ENCODE peak calls at places on chromosomes 12 and 14, in eight cellular contexts. C, A, T, Y, L, U, D and S are unnamed samples.

GRCh38 chr14:30355431-30355913 is 203.5 kb upstream of the G2E3 start:
- DNase-seq in D (no peak), A (no peak), C (peak), T (no peak), L (no peak), U (no peak), Y (no peak), S (no peak)

GRCh38 chr12:26274441-26275312 is 79.3 kb downstream of the SSPN start:
- DNase-seq in T (no peak), U (peak), C (peak), D (peak), Y (peak), L (peak), A (peak), S (no peak)

GRCh38 chr12:103244596-103244995 is 251.2 kb downstream of the C12orf42 start:
- DNase-seq in U (no peak), D (no peak), T (no peak), A (no peak), C (no peak), Y (no peak), L (no peak), S (no peak)

GRCh38 chr12:54258286-54258685 is 21.6 kb downstream of the CBX5 start:
- DNase-seq in Y (no peak), A (no peak), T (no peak), D (no peak), U (peak), L (peak), C (no peak), S (peak)

GRCh38 chr12:94174576-94174975 is 26.2 kb downstream of the PLXNC1 start:
- DNase-seq in U (no peak), A (no peak), D (no peak), C (peak), Y (no peak), L (no peak), T (no peak), S (no peak)

GRCh38 chr12:12474931-12475485 is 87.7 kb downstream of the DUSP16 start:
- DNase-seq in T (no peak), C (peak), U (no peak), Y (no peak), A (no peak), D (no peak), L (peak), S (no peak)

GRCh38 chr12:49891476-49891875 is 12.2 kb downstream of the FAIM2 start:
- DNase-seq in Y (no peak), A (no peak), L (no peak), D (no peak), U (no peak), T (no peak), C (no peak), S (no peak)

GRCh38 chr12:26748741-26749431 is 84.1 kb downstream of the ITPR2 start:
- DNase-seq in L (peak), U (peak), D (no peak), C (peak), T (no peak), A (peak), Y (peak), S (no peak)

GRCh38 chr14:63840981-63841380 is 11.8 kb upstream of the SYNE2 start:
- DNase-seq in T (no peak), C (no peak), A (no peak), D (no peak), L (no peak), Y (no peak), U (no peak), S (no peak)

GRCh38 chr14:71474866-71475265 is 457.4 kb upstream of the RGS6 start:
- DNase-seq in Y (no peak), A (no peak), U (no peak), C (no peak), T (no peak), L (no peak), D (no peak), S (peak)

GRCh38 chr12:105462841-105463240 is 132.3 kb downstream of the C12orf75 start:
- DNase-seq in U (no peak), Y (no peak), C (no peak), D (no peak), A (peak), L (peak), T (no peak), S (no peak)

GRCh38 chr12:70082997-70083676 is 160.1 kb upstream of the CNOT2 start:
- DNase-seq in C (no peak), L (no peak), D (no peak), A (no peak), Y (no peak), T (no peak), U (no peak), S (no peak)

GRCh38 chr14:101408077-101408831 is 153.0 kb upstream of the DIO3 start:
- DNase-seq in D (no peak), Y (no peak), L (peak), C (no peak), U (peak), T (peak), A (no peak), S (peak)

GRCh38 chr12:34602213-34602940 is 580.1 kb downstream of the ALG10 start:
- DNase-seq in U (no peak), A (no peak), L (no peak), T (no peak), Y (no peak), C (no peak), D (peak), S (no peak)

GRCh38 chr12:29242921-29243431 is 93.9 kb downstream of the FAR2 start:
- DNase-seq in C (no peak), T (no peak), U (no peak), D (no peak), L (no peak), A (no peak), Y (no peak), S (no peak)

GRCh38 chr12:121084229-121084628 is 45.2 kb upstream of the OASL start:
- DNase-seq in D (no peak), A (no peak), L (no peak), U (no peak), T (no peak), Y (no peak), C (no peak), S (no peak)

GRCh38 chr12:5022465-5023061 is 21.1 kb upstream of the KCNA5 start:
- DNase-seq in A (peak), Y (no peak), L (peak), T (peak), U (peak), C (peak), D (peak), S (peak)

GRCh38 chr14:71675902-71676291 is 256.3 kb upstream of the RGS6 start:
- DNase-seq in Y (no peak), L (no peak), C (no peak), A (peak), U (no peak), D (no peak), T (no peak), S (no peak)

GRCh38 chr12:49055978-49056754 is 4.4 kb downstream of the KMT2D start:
- DNase-seq in D (no peak), C (peak), L (peak), T (no peak), U (peak), Y (peak), A (peak), S (no peak)